ENCODE peak calls at places on chromosomes 1 and 21, in five cellular contexts. W is stimulated activated CD8-positive, alpha-beta memory T cell treated with anti-CD3 and anti-CD28 coated beads, Interleukin-2, amount 100 ng/mL, for 1 hour; J is CD8-positive, alpha-beta memory T cell; Z is activated T-helper 1 cell treated with anti-CD3 and anti-CD28 coated beads, Interleukin-12 subunit alpha, Interleukin-12 subunit beta, Interleukin-2, Interleukin-4 antibody, amounts not matched to agents 30 ng/mL and 10 ng/mL and 1 ng/mL, durations not matched to agents 14 hours and 24 hours and 36 hours; P is HS-27A. U is an unnamed sample.

GRCh38 chr1:9084883-9085282 is 15.4 kb upstream of the SLC2A5 start:
- DNase-seq in W (no peak), J (no peak), P (no peak), Z (no peak), U (no peak)

GRCh38 chr1:37056201-37056764 is 22.0 kb upstream of the GRIK3 start:
- DNase-seq in P (no peak), W (no peak), J (no peak), Z (no peak), U (no peak)

GRCh38 chr1:57007472-57007871 is 41.7 kb upstream of the C8B start:
- DNase-seq in P (no peak), J (no peak), Z (no peak), W (no peak), U (no peak)

GRCh38 chr1:92587445-92587844 is 100.7 kb upstream of the GFI1 start:
- DNase-seq in P (no peak), W (no peak), J (no peak), Z (no peak), U (no peak)

GRCh38 chr21:34126269-34126668 is 52.9 kb downstream of the MRPS6 start:
- DNase-seq in W (no peak), P (no peak), Z (peak), J (peak), U (no peak)

GRCh38 chr1:210362526-210362925 is 33.8 kb downstream of the HHAT start:
- DNase-seq in W (no peak), J (no peak), Z (no peak), P (no peak), U (no peak)

GRCh38 chr1:40634901-40635655 is 30.4 kb downstream of the RIMS3 start:
- DNase-seq in P (no peak), W (no peak), J (no peak), Z (no peak), U (no peak)

GRCh38 chr1:62241357-62242131 is 46.9 kb downstream of the L1TD1 start:
- DNase-seq in W (no peak), J (no peak), P (no peak), Z (no peak), U (no peak)

GRCh38 chr21:35989185-35989735 is 71.1 kb downstream of the SETD4 start:
- DNase-seq in P (no peak), W (no peak), Z (no peak), J (no peak), U (no peak)

U was measured in B cell.